ENCODE peak calls at places on chromosomes 5 and 9, in six cellular contexts. One of them, this sample, is unnamed.

GRCh38 chr5:56480305-56481146 is 247.4 kb upstream of the ANKRD55 start:
- DNase-seq in AG04450: no peak
- DNase-seq in GM12878: peak
- DNase-seq in A549: no peak
- DNase-seq in brain microvascular endothelial cell: peak
- DNase-seq in neural crest cell: peak
- DNase-seq in this sample: peak

GRCh38 chr9:38392235-38393127 is at the start of gene ALDH1B1:
- DNase-seq in brain microvascular endothelial cell: peak
- DNase-seq in A549: peak
- DNase-seq in neural crest cell: peak
- DNase-seq in GM12878: peak
- DNase-seq in AG04450: peak
- DNase-seq in this sample: peak

GRCh38 chr5:112183103-112183634 is 235.9 kb downstream of the EPB41L4A start:
- DNase-seq in brain microvascular endothelial cell: peak
- DNase-seq in GM12878: no peak
- DNase-seq in AG04450: no peak
- DNase-seq in neural crest cell: no peak
- DNase-seq in A549: peak
- DNase-seq in this sample: no peak

GRCh38 chr5:137738947-137739346 is 3.1 kb upstream of the KLHL3 start:
- DNase-seq in AG04450: no peak
- DNase-seq in brain microvascular endothelial cell: no peak
- DNase-seq in GM12878: no peak
- DNase-seq in A549: no peak
- DNase-seq in neural crest cell: no peak
- DNase-seq in this sample: no peak

GRCh38 chr9:125648294-125648693 is 58.7 kb downstream of the MAPKAP1 start:
- DNase-seq in A549: no peak
- DNase-seq in GM12878: no peak
- DNase-seq in neural crest cell: no peak
- DNase-seq in brain microvascular endothelial cell: no peak
- DNase-seq in AG04450: no peak
- DNase-seq in this sample: no peak

GRCh38 chr5:14870347-14871083 is 1.1 kb downstream of the ANKH start:
- DNase-seq in AG04450: no peak
- DNase-seq in brain microvascular endothelial cell: no peak
- DNase-seq in neural crest cell: no peak
- DNase-seq in GM12878: no peak
- DNase-seq in A549: no peak
- DNase-seq in this sample: peak

GRCh38 chr9:20950707-20951106 is 80.7 kb downstream of the HACD4 start:
- DNase-seq in A549: no peak
- DNase-seq in brain microvascular endothelial cell: no peak
- DNase-seq in AG04450: no peak
- DNase-seq in GM12878: no peak
- DNase-seq in neural crest cell: no peak
- DNase-seq in this sample: no peak

GRCh38 chr5:124630767-124631704 is 115.4 kb downstream of the ZNF608 start:
- DNase-seq in neural crest cell: no peak
- DNase-seq in GM12878: no peak
- DNase-seq in brain microvascular endothelial cell: peak
- DNase-seq in AG04450: no peak
- DNase-seq in A549: no peak
- DNase-seq in this sample: peak

GRCh38 chr9:121499427-121500164 is at the start of gene GGTA1:
- DNase-seq in GM12878: no peak
- DNase-seq in A549: peak
- DNase-seq in brain microvascular endothelial cell: peak
- DNase-seq in AG04450: no peak
- DNase-seq in neural crest cell: peak
- DNase-seq in this sample: no peak

GRCh38 chr9:28503573-28503972 is 930.3 kb upstream of the C9orf72 start:
- DNase-seq in brain microvascular endothelial cell: no peak
- DNase-seq in AG04450: no peak
- DNase-seq in neural crest cell: no peak
- DNase-seq in GM12878: no peak
- DNase-seq in A549: no peak
- DNase-seq in this sample: no peak

GRCh38 chr5:15682566-15682965 is 182.6 kb downstream of the FBXL7 start:
- DNase-seq in neural crest cell: no peak
- DNase-seq in AG04450: no peak
- DNase-seq in A549: no peak
- DNase-seq in brain microvascular endothelial cell: no peak
- DNase-seq in GM12878: no peak
- DNase-seq in this sample: no peak

GRCh38 chr5:68930139-68930538 is 163.7 kb upstream of the SLC30A5 start:
- DNase-seq in neural crest cell: no peak
- DNase-seq in GM12878: no peak
- DNase-seq in brain microvascular endothelial cell: no peak
- DNase-seq in A549: no peak
- DNase-seq in AG04450: no peak
- DNase-seq in this sample: no peak

DNA sequence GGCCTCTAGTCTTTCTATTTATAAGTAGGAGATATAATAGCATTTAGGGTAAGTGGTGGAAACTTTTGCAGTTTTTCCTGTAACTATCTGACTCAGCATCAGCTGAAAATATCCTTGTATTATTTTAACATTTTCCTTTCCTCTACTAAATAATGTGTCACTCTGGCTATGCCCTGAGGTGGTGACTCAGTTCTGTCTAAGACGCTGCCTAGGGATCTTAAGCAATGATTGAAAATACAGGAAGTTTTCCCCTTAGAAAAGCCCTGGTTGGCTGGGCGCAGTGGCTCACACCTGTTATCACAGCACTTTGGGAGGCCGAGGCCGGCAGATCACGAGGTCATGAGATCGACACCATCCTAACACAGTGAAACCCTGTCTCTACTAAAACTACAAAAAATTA is 9.3 kb upstream of the EDIL3 start:
- DNase-seq in neural crest cell: no peak
- DNase-seq in GM12878: no peak
- DNase-seq in AG04450: no peak
- DNase-seq in brain microvascular endothelial cell: peak
- DNase-seq in A549: peak
- DNase-seq in this sample: no peak
- TF ChIP-seq CTCF in neural crest cell: peak
- TF ChIP-seq CTCF in GM12878: no peak
- TF ChIP-seq CTCF in AG04450: no peak
- TF ChIP-seq CTCF in brain microvascular endothelial cell: no peak
- TF ChIP-seq CTCF in A549: no peak
- TF ChIP-seq CTCF in this sample: no peak

DNA sequence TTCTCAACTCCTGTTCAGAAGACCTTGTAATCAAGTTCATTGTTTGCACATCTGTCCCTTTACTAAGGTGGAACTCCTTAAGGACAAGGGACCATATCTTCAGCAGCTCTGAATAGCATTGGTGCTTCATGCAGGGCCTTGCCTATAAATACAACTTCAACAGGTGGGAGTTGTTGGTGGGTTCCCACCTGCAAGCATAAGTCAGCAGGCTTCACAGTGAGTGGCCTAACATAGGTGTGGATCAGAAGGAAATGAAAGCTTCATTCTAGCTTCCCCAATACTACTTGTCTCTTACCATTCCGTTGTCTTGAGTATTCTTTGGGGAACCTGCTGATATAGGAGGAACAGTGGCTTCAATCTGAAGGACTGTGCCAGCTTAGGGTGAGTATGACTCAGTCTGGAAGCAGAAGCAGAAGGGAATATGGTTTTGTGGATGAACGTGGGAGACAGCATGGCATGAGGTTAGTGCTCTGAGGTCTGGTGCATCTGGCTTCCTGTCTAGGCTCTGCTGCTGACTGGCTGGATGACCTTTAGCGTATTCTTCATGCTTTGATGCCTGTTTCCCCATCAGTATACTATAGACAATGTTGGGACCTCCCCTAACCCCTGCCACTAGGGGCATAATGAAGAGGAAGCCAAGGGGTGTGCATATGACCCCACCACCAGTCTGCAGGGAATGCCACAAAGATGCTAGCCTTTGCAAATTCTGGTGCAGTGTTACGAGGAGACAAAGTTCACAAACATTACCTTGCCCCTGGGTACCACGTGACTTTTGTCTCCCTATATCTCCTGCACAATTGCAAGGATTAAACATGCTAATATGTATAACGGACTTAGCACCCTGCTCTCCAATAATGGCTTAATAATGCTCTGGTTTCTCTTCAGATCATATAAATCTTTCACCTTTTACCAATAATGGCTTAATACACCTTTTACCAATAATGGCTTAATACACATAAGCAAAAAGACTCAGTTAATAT is 192.3 kb downstream of the PALM2AKAP2 start:
- DNase-seq in AG04450: no peak
- DNase-seq in neural crest cell: no peak
- DNase-seq in brain microvascular endothelial cell: no peak
- DNase-seq in A549: no peak
- DNase-seq in GM12878: peak
- DNase-seq in this sample: peak
- TF ChIP-seq CTCF in AG04450: no peak
- TF ChIP-seq CTCF in neural crest cell: no peak
- TF ChIP-seq CTCF in brain microvascular endothelial cell: peak
- TF ChIP-seq CTCF in A549: no peak
- TF ChIP-seq CTCF in GM12878: peak
- TF ChIP-seq CTCF in this sample: peak

GRCh38 chr9:69546265-69546664 is 125.9 kb downstream of the APBA1 start:
- DNase-seq in neural crest cell: peak
- DNase-seq in A549: peak
- DNase-seq in brain microvascular endothelial cell: no peak
- DNase-seq in GM12878: no peak
- DNase-seq in AG04450: no peak
- DNase-seq in this sample: no peak
- TF ChIP-seq CTCF in neural crest cell: peak
- TF ChIP-seq CTCF in A549: no peak
- TF ChIP-seq CTCF in brain microvascular endothelial cell: peak
- TF ChIP-seq CTCF in GM12878: peak
- TF ChIP-seq CTCF in AG04450: peak
- TF ChIP-seq CTCF in this sample: no peak

DNA sequence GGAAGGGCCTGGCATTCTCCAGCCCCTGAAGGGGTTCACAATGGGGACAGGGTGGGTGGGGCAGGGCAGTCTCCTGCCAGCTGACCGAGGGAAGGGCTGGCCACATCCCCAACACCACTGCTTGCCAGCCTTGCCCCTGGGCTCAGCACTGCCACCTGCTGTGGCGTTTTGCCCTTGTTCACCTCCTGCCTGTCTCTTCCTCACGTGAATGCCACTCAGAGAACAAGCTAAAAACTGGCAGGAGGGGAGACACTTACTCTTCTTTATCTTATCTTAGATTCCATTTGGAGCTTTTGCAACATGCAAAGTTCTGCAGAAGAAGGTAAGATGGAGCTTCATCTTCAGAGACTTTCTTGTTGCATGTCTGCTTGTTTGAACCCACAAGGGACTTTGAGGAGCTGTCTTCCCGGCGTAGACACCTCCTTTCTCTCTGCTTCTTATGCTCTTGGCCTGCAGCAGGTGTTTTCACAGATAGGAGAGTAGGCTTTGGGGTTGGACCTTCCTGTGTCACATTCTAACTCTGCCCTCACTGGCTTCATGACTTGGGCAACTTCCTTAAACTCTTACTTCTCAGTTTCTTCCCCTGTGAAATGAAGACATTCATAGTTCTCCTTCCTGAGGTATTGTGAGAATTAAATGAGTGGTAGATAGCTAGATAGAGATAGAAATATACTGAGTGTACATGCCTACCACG is 4.1 kb downstream of the LRSAM1 start:
- DNase-seq in neural crest cell: no peak
- DNase-seq in brain microvascular endothelial cell: no peak
- DNase-seq in A549: peak
- DNase-seq in GM12878: no peak
- DNase-seq in AG04450: no peak
- DNase-seq in this sample: peak
- TF ChIP-seq CTCF in neural crest cell: peak
- TF ChIP-seq CTCF in brain microvascular endothelial cell: peak
- TF ChIP-seq CTCF in A549: peak
- TF ChIP-seq CTCF in GM12878: peak
- TF ChIP-seq CTCF in AG04450: peak
- TF ChIP-seq CTCF in this sample: peak

GRCh38 chr9:120439147-120439546 is 140.8 kb downstream of the CDK5RAP2 start:
- DNase-seq in brain microvascular endothelial cell: no peak
- DNase-seq in A549: peak
- DNase-seq in GM12878: no peak
- DNase-seq in AG04450: no peak
- DNase-seq in neural crest cell: no peak
- DNase-seq in this sample: peak
- TF ChIP-seq CTCF in brain microvascular endothelial cell: peak
- TF ChIP-seq CTCF in A549: peak
- TF ChIP-seq CTCF in GM12878: no peak
- TF ChIP-seq CTCF in AG04450: peak
- TF ChIP-seq CTCF in neural crest cell: peak
- TF ChIP-seq CTCF in this sample: peak

GRCh38 chr9:123778232-123778902 is 151.6 kb downstream of the DENND1A start:
- DNase-seq in GM12878: no peak
- DNase-seq in AG04450: no peak
- DNase-seq in A549: no peak
- DNase-seq in brain microvascular endothelial cell: no peak
- DNase-seq in neural crest cell: no peak
- DNase-seq in this sample: no peak

GRCh38 chr9:123775885-123776284 is 154.0 kb downstream of the DENND1A start:
- DNase-seq in AG04450: no peak
- DNase-seq in brain microvascular endothelial cell: no peak
- DNase-seq in GM12878: no peak
- DNase-seq in neural crest cell: no peak
- DNase-seq in A549: no peak
- DNase-seq in this sample: no peak

GRCh38 chr9:123775289-123775688 is 154.6 kb downstream of the DENND1A start:
- DNase-seq in neural crest cell: no peak
- DNase-seq in A549: no peak
- DNase-seq in GM12878: no peak
- DNase-seq in brain microvascular endothelial cell: no peak
- DNase-seq in AG04450: no peak
- DNase-seq in this sample: no peak

GRCh38 chr9:123773783-123774182 is 156.1 kb downstream of the DENND1A start:
- DNase-seq in AG04450: no peak
- DNase-seq in neural crest cell: no peak
- DNase-seq in A549: no peak
- DNase-seq in GM12878: no peak
- DNase-seq in brain microvascular endothelial cell: no peak
- DNase-seq in this sample: no peak

DNA sequence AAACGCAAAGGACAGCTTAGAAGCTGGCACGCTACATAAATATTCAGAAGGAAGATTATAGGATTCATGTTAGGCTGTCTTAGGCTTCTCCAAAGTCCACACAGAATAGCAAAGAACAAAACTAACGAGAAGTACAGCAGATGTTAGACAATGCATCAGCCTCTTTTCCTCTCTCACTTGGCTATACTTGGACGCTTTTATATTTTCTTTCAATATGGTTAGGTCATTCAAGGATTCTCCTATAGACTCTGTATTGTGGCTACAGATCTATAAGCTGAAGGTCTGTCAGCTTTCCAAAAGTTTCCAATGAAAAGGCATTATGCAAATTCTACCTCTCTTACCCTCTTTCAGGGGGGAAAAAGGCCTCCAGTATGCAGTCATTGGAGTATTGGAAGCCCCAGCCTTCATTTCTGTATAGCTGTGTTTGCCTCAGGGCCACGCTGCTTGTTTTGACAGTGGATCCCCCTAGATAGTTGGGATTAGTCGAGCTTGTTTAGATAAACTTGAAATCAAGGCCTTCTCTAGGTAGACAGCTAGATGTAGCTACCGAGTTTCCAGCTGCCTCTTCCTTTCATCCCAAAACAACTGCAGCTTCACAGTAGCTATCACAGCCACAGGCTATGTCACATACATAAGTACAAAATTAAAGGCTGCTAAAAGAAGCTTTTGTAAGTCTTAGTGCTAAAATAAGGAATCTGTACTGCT is 152.9 kb downstream of the DENND1A start:
- DNase-seq in AG04450: no peak
- DNase-seq in A549: no peak
- DNase-seq in brain microvascular endothelial cell: no peak
- DNase-seq in GM12878: no peak
- DNase-seq in neural crest cell: no peak
- DNase-seq in this sample: no peak
- TF ChIP-seq CTCF in AG04450: no peak
- TF ChIP-seq CTCF in A549: no peak
- TF ChIP-seq CTCF in brain microvascular endothelial cell: no peak
- TF ChIP-seq CTCF in GM12878: no peak
- TF ChIP-seq CTCF in neural crest cell: no peak
- TF ChIP-seq CTCF in this sample: no peak